ENCODE peak calls at places on chromosomes 7 and 10, in seven cellular contexts. One of them, this sample, is unnamed.

GRCh38 chr7:80466638-80467037 is 45.2 kb downstream of the GNAT3 start:
- DNase-seq in GM23338: no peak
- DNase-seq in adrenal gland: no peak
- DNase-seq in Peyer's patch: no peak
- DNase-seq in PC-3: no peak
- DNase-seq in A673: no peak
- DNase-seq in neural progenitor cell: no peak
- DNase-seq in this sample: no peak

GRCh38 chr10:133006806-133007205 is 64.4 kb upstream of the CFAP46 start:
- DNase-seq in neural progenitor cell: no peak
- DNase-seq in A673: no peak
- DNase-seq in adrenal gland: no peak
- DNase-seq in Peyer's patch: no peak
- DNase-seq in GM23338: no peak
- DNase-seq in PC-3: no peak
- DNase-seq in this sample: no peak

GRCh38 chr10:124611738-124612137 is 132.4 kb downstream of the FAM53B start:
- DNase-seq in GM23338: no peak
- DNase-seq in Peyer's patch: peak; percentile 73
- DNase-seq in adrenal gland: no peak
- DNase-seq in PC-3: no peak
- DNase-seq in A673: no peak
- DNase-seq in neural progenitor cell: no peak
- DNase-seq in this sample: no peak

GRCh38 chr7:35450456-35450855 is 196.6 kb upstream of the TBX20 start:
- DNase-seq in adrenal gland: no peak
- DNase-seq in neural progenitor cell: no peak
- DNase-seq in A673: peak; percentile 91
- DNase-seq in PC-3: no peak
- DNase-seq in GM23338: no peak
- DNase-seq in Peyer's patch: no peak
- DNase-seq in this sample: no peak

GRCh38 chr7:66016131-66016461 is 34.1 kb upstream of the GUSB start:
- DNase-seq in A673: no peak
- DNase-seq in GM23338: no peak
- DNase-seq in Peyer's patch: no peak
- DNase-seq in adrenal gland: no peak
- DNase-seq in neural progenitor cell: no peak
- DNase-seq in PC-3: peak; percentile 78
- DNase-seq in this sample: no peak

GRCh38 chr10:16995867-16996529 is 133.6 kb downstream of the CUBN start:
- DNase-seq in GM23338: peak; percentile 48
- DNase-seq in adrenal gland: no peak
- DNase-seq in PC-3: peak; percentile 53
- DNase-seq in Peyer's patch: no peak
- DNase-seq in A673: peak; percentile 32
- DNase-seq in neural progenitor cell: peak; percentile 34
- DNase-seq in this sample: peak; percentile 12

GRCh38 chr10:35387768-35388167 is 51.5 kb downstream of the CCNY start:
- DNase-seq in adrenal gland: no peak
- DNase-seq in PC-3: peak; percentile 100
- DNase-seq in Peyer's patch: no peak
- DNase-seq in A673: no peak
- DNase-seq in GM23338: no peak
- DNase-seq in neural progenitor cell: no peak
- DNase-seq in this sample: no peak

GRCh38 chr7:38773430-38773829 is 135.6 kb downstream of the VPS41 start:
- DNase-seq in Peyer's patch: no peak
- DNase-seq in adrenal gland: no peak
- DNase-seq in neural progenitor cell: no peak
- DNase-seq in PC-3: peak; percentile 85
- DNase-seq in A673: no peak
- DNase-seq in GM23338: no peak
- DNase-seq in this sample: no peak

GRCh38 chr7:68694656-68695055 is 903.6 kb upstream of the AUTS2 start:
- DNase-seq in neural progenitor cell: no peak
- DNase-seq in Peyer's patch: no peak
- DNase-seq in PC-3: no peak
- DNase-seq in A673: peak; percentile 19
- DNase-seq in adrenal gland: no peak
- DNase-seq in GM23338: no peak
- DNase-seq in this sample: no peak

GRCh38 chr10:27743736-27744477 is 1.7 kb downstream of the MKX start:
- DNase-seq in PC-3: peak; percentile 18
- DNase-seq in Peyer's patch: no peak
- DNase-seq in adrenal gland: peak; percentile 19
- DNase-seq in A673: peak; percentile 23
- DNase-seq in neural progenitor cell: peak; percentile 12
- DNase-seq in GM23338: peak; percentile 61
- DNase-seq in this sample: no peak

GRCh38 chr10:27744478-27745379 is 890 bp downstream of the MKX start:
- DNase-seq in neural progenitor cell: peak; percentile 84
- DNase-seq in GM23338: peak; percentile 66
- DNase-seq in adrenal gland: peak; percentile 14
- DNase-seq in A673: peak; percentile 34
- DNase-seq in Peyer's patch: no peak
- DNase-seq in PC-3: peak; percentile 29
- DNase-seq in this sample: no peak

GRCh38 chr10:27741173-27742091 is 4.2 kb downstream of the MKX start:
- DNase-seq in adrenal gland: peak; percentile 25
- DNase-seq in A673: no peak
- DNase-seq in PC-3: no peak
- DNase-seq in GM23338: peak; percentile 64
- DNase-seq in neural progenitor cell: peak; percentile 51
- DNase-seq in Peyer's patch: no peak
- DNase-seq in this sample: no peak

GRCh38 chr10:27742195-27742925 is 3.3 kb downstream of the MKX start:
- DNase-seq in A673: peak; percentile 87
- DNase-seq in PC-3: peak; percentile 75
- DNase-seq in adrenal gland: peak; percentile 81
- DNase-seq in neural progenitor cell: peak; percentile 92
- DNase-seq in Peyer's patch: peak; percentile 82
- DNase-seq in GM23338: peak; percentile 89
- DNase-seq in this sample: peak; percentile 84

GRCh38 chr10:27742926-27743735 is 2.5 kb downstream of the MKX start:
- DNase-seq in neural progenitor cell: peak; percentile 60
- DNase-seq in adrenal gland: peak; percentile 32
- DNase-seq in PC-3: peak; percentile 23
- DNase-seq in Peyer's patch: no peak
- DNase-seq in A673: peak; percentile 27
- DNase-seq in GM23338: peak; percentile 70
- DNase-seq in this sample: no peak
- H3K4me1 ChIP-seq in neural progenitor cell: peaks cover 30% of the 10 kb centered on the region
- H3K4me1 ChIP-seq in adrenal gland: peaks cover 16% of the 10 kb centered on the region
- H3K4me1 ChIP-seq in PC-3: peaks cover 16% of the 10 kb centered on the region
- H3K4me1 ChIP-seq in Peyer's patch: peaks cover 17% of the 10 kb centered on the region
- H3K4me1 ChIP-seq in A673: peaks cover 22% of the 10 kb centered on the region
- H3K4me1 ChIP-seq in GM23338: peaks cover 26% of the 10 kb centered on the region
- H3K4me1 ChIP-seq in this sample: peaks cover 4% of the 10 kb centered on the region

DNA sequence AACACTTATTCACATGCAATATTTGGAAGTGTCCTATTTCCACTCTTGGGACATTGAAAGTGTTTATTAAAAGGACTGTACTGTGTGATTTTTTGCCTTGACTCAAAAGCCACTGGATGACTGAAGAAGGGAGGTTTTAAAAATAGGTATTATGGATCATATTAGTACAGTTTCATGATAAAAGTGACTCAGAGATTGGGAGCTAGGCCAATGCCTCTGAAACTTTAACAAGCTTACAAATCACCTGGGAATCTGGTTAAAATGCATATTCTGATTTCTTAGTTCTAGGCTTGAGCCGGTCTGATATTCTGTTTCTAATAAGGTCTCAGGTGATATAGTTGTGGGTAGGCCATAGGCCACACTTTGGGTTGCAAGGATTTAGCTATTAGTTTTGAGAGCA is 191.2 kb downstream of the PLXDC2 start:
- DNase-seq in neural progenitor cell: no peak
- DNase-seq in PC-3: peak; percentile 28
- DNase-seq in adrenal gland: peak; percentile 61
- DNase-seq in Peyer's patch: no peak
- DNase-seq in A673: no peak
- DNase-seq in GM23338: no peak
- DNase-seq in this sample: no peak
- H3K4me1 ChIP-seq in neural progenitor cell: no peaks in the 10 kb centered on the region
- H3K4me1 ChIP-seq in PC-3: no peaks in the 10 kb centered on the region
- H3K4me1 ChIP-seq in adrenal gland: peaks cover 34% of the 10 kb centered on the region
- H3K4me1 ChIP-seq in Peyer's patch: no peaks in the 10 kb centered on the region
- H3K4me1 ChIP-seq in A673: peaks cover 33% of the 10 kb centered on the region
- H3K4me1 ChIP-seq in GM23338: peaks cover 28% of the 10 kb centered on the region
- H3K4me1 ChIP-seq in this sample: no peaks in the 10 kb centered on the region

GRCh38 chr7:27579565-27579964 is 83.1 kb downstream of the HIBADH start:
- DNase-seq in adrenal gland: no peak
- DNase-seq in Peyer's patch: no peak
- DNase-seq in GM23338: no peak
- DNase-seq in PC-3: peak; percentile 39
- DNase-seq in neural progenitor cell: no peak
- DNase-seq in A673: no peak
- DNase-seq in this sample: no peak
- H3K4me1 ChIP-seq in adrenal gland: no peaks in the 10 kb centered on the region
- H3K4me1 ChIP-seq in Peyer's patch: no peaks in the 10 kb centered on the region
- H3K4me1 ChIP-seq in GM23338: peaks cover 9% of the 10 kb centered on the region
- H3K4me1 ChIP-seq in PC-3: peaks cover 11% of the 10 kb centered on the region
- H3K4me1 ChIP-seq in neural progenitor cell: peaks cover 35% of the 10 kb centered on the region
- H3K4me1 ChIP-seq in A673: no peaks in the 10 kb centered on the region
- H3K4me1 ChIP-seq in this sample: peaks cover 14% of the 10 kb centered on the region

GRCh38 chr10:24462340-24462739 is 253.4 kb downstream of the KIAA1217 start:
- DNase-seq in Peyer's patch: no peak
- DNase-seq in adrenal gland: no peak
- DNase-seq in neural progenitor cell: no peak
- DNase-seq in A673: no peak
- DNase-seq in PC-3: no peak
- DNase-seq in GM23338: no peak
- DNase-seq in this sample: no peak
- H3K4me1 ChIP-seq in Peyer's patch: no peaks in the 10 kb centered on the region
- H3K4me1 ChIP-seq in adrenal gland: peaks cover 36% of the 10 kb centered on the region
- H3K4me1 ChIP-seq in neural progenitor cell: peaks cover 1% of the 10 kb centered on the region
- H3K4me1 ChIP-seq in A673: peaks cover 69% of the 10 kb centered on the region
- H3K4me1 ChIP-seq in PC-3: peaks cover 50% of the 10 kb centered on the region
- H3K4me1 ChIP-seq in GM23338: peaks cover 5% of the 10 kb centered on the region
- H3K4me1 ChIP-seq in this sample: peaks cover 2% of the 10 kb centered on the region